ENCODE peak calls at places on chromosomes 12 and 14, in nine cellular contexts. Y is heart right ventricle; G is activated naive CD8-positive, alpha-beta T cell treated with anti-CD3 and anti-CD28 coated beads, Interleukin-2, amount 50 U/mL, for 16 hours; P is HFFc6; Q is T-cell; R is hippocampal formation; D is brain microvascular endothelial cell; T is progenitor cell of endocrine pancreas; V is NB4. A is an unnamed sample.

GRCh38 chr14:77200406-77200985 is 18.9 kb downstream of the TMEM63C start:
- DNase-seq in G (no peak), V (no peak), D (no peak), T (no peak), Q (no peak), P (no peak), R (no peak), Y (no peak), A (no peak)

GRCh38 chr12:130014485-130014807 is 110.6 kb upstream of the TMEM132D start:
- DNase-seq in R (no peak), Q (no peak), P (no peak), V (peak; percentile 39), D (no peak), Y (no peak), G (no peak), T (no peak), A (no peak)

GRCh38 chr12:71128191-71128590 is 29.6 kb downstream of the TSPAN8 start:
- DNase-seq in D (no peak), Y (no peak), G (no peak), V (no peak), T (no peak), Q (no peak), P (no peak), R (no peak), A (no peak)

GRCh38 chr14:98714604-98715003 is 557.4 kb downstream of the BCL11B start:
- DNase-seq in G (no peak), Y (no peak), V (no peak), R (no peak), T (no peak), D (no peak), Q (no peak), P (no peak), A (no peak)

GRCh38 chr12:58463050-58463449 is 457.3 kb downstream of the LRIG3 start:
- DNase-seq in V (no peak), P (no peak), R (no peak), T (no peak), D (no peak), Q (no peak), Y (no peak), G (no peak), A (no peak)

GRCh38 chr12:40127408-40127807 is 21.5 kb upstream of the SLC2A13 start:
- DNase-seq in T (no peak), D (no peak), V (no peak), R (no peak), P (no peak), Y (no peak), G (no peak), Q (no peak), A (no peak)

GRCh38 chr12:46571593-46571992 is 199.0 kb upstream of the SLC38A2 start:
- DNase-seq in G (no peak), D (no peak), V (no peak), Y (no peak), T (no peak), Q (no peak), P (no peak), R (no peak), A (no peak)

GRCh38 chr14:102749393-102749792 is 27.9 kb upstream of the TRAF3 start:
- DNase-seq in Q (no peak), R (no peak), G (no peak), V (no peak), P (no peak), Y (no peak), D (no peak), T (no peak), A (peak; percentile 61)

GRCh38 chr12:98062464-98063245 is 452.7 kb upstream of the TMPO start:
- DNase-seq in Q (no peak), T (no peak), D (no peak), Y (no peak), R (no peak), P (no peak), G (no peak), V (no peak), A (no peak)

GRCh38 chr12:88375301-88375959 is 204.8 kb downstream of the KITLG start:
- DNase-seq in V (no peak), G (no peak), Y (no peak), Q (no peak), D (no peak), P (no peak), R (no peak), T (no peak), A (no peak)

GRCh38 chr12:94704452-94704871 is 54.1 kb upstream of the TMCC3 start:
- DNase-seq in D (peak; percentile 87), R (no peak), Q (no peak), T (no peak), P (peak; percentile 79), V (no peak), Y (peak; percentile 11), G (no peak), A (no peak)

GRCh38 chr14:20812576-20812975 is 9.9 kb upstream of the RNASE1 start:
- DNase-seq in P (no peak), R (no peak), G (no peak), Y (no peak), Q (no peak), V (no peak), T (no peak), D (no peak), A (no peak)

GRCh38 chr12:100669922-100670321 is 96.4 kb downstream of the GAS2L3 start:
- DNase-seq in D (no peak), V (no peak), Y (no peak), P (no peak), Q (no peak), T (no peak), R (no peak), G (no peak), A (no peak)

GRCh38 chr14:69005432-69006148 is 26.5 kb upstream of the ACTN1 start:
- DNase-seq in D (peak; percentile 89), Q (no peak), R (no peak), Y (peak; percentile 52), P (peak; percentile 81), V (peak; percentile 47), G (no peak), T (no peak), A (peak; percentile 68)

GRCh38 chr12:70008944-70009343 is 183.9 kb downstream of the MYRFL start:
- DNase-seq in D (no peak), V (no peak), G (no peak), T (no peak), P (no peak), Y (no peak), Q (no peak), R (no peak), A (no peak)

GRCh38 chr12:24778486-24779304 is 170.2 kb downstream of the BCAT1 start:
- DNase-seq in Y (no peak), R (peak; percentile 37), G (no peak), D (peak; percentile 42), P (peak; percentile 17), T (no peak), Q (no peak), V (peak; percentile 69), A (no peak)

GRCh38 chr12:9925746-9926393 is 6.3 kb downstream of the CLEC2A start:
- DNase-seq in T (no peak), P (peak; percentile 27), Y (peak; percentile 8), Q (no peak), V (peak; percentile 47), G (no peak), D (peak; percentile 11), R (peak; percentile 45), A (no peak)

GRCh38 chr12:70695361-70696023 is 58.3 kb upstream of the PTPRB start:
- DNase-seq in T (no peak), V (no peak), Y (no peak), G (no peak), D (no peak), Q (no peak), R (no peak), P (no peak), A (no peak)

GRCh38 chr14:100898935-100899840 is 4.3 kb downstream of the RTL1 start:
- DNase-seq in T (no peak), G (no peak), Q (no peak), P (no peak), Y (no peak), D (no peak), V (no peak), R (no peak), A (peak; percentile 49)

GRCh38 chr14:38405851-38406630 is 150.1 kb upstream of the CLEC14A start:
- DNase-seq in G (no peak), Y (no peak), Q (no peak), R (no peak), P (peak; percentile 81), D (peak; percentile 1), T (no peak), V (no peak), A (no peak)

GRCh38 chr12:122051231-122051876 is 27.2 kb upstream of the MLXIP start:
- DNase-seq in R (no peak), T (no peak), V (no peak), G (no peak), D (peak; percentile 32), P (no peak), Q (no peak), Y (peak; percentile 76), A (no peak)

GRCh38 chr14:88551094-88551870 is 3.5 kb downstream of the PTPN21 start:
- DNase-seq in R (peak; percentile 77), V (no peak), Q (no peak), P (peak; percentile 85), Y (peak; percentile 87), D (peak; percentile 70), G (peak; percentile 15), T (peak; percentile 59), A (peak; percentile 88)

GRCh38 chr12:68904351-68904982 is 28.5 kb downstream of the CPM start:
- DNase-seq in R (no peak), T (no peak), D (no peak), P (no peak), V (peak; percentile 26), Y (no peak), G (no peak), Q (no peak), A (no peak)

GRCh38 chr14:55500219-55500701 is 59.8 kb upstream of the TBPL2 start:
- DNase-seq in P (no peak), Q (no peak), D (no peak), R (no peak), V (no peak), Y (no peak), G (no peak), T (no peak), A (no peak)

GRCh38 chr12:58741226-58741625 is 179.1 kb downstream of the LRIG3 start:
- DNase-seq in V (no peak), G (no peak), P (no peak), Y (no peak), D (no peak), T (no peak), R (no peak), Q (no peak), A (no peak)

GRCh38 chr12:69994593-69995222 is 169.7 kb downstream of the MYRFL start:
- DNase-seq in Y (no peak), G (no peak), T (no peak), D (no peak), Q (no peak), P (no peak), R (no peak), V (no peak), A (no peak)

GRCh38 chr12:539540-540310 is 80.0 kb downstream of the B4GALNT3 start:
- DNase-seq in T (no peak), G (no peak), D (no peak), P (no peak), Y (no peak), R (no peak), Q (no peak), V (no peak), A (no peak)

GRCh38 chr12:132066345-132066685 is 77.8 kb downstream of the DDX51 start:
- DNase-seq in G (no peak), P (no peak), Y (no peak), R (no peak), V (peak; percentile 92), T (no peak), Q (no peak), D (no peak), A (no peak)

GRCh38 chr12:54984602-54985376 is at the start of gene TESPA1:
- DNase-seq in R (no peak), P (no peak), T (no peak), Q (peak; percentile 89), G (peak; percentile 56), D (no peak), V (peak; percentile 76), Y (peak; percentile 59), A (peak; percentile 87)

GRCh38 chr14:68784298-68784910 is 8.5 kb downstream of the ZFP36L1 start:
- DNase-seq in Y (no peak), T (peak; percentile 39), R (no peak), V (no peak), D (no peak), G (no peak), P (no peak), Q (no peak), A (no peak)

GRCh38 chr12:129467749-129468148 is 436.1 kb downstream of the TMEM132D start:
- DNase-seq in Q (no peak), P (no peak), G (no peak), V (no peak), R (no peak), D (no peak), T (no peak), Y (no peak), A (no peak)